ENCODE peak calls at places on chromosome 22, in five cellular contexts. S, V, N, E and C are unnamed samples.
A peak's percentile ranks its signal among the peaks of the same experiment; 100 is the strongest.

GRCh38 chr22:24060375-24060788 is 49.3 kb downstream of the CABIN1 start:
- DNase-seq in N (peak; percentile 96), V (no peak), E (no peak), S (no peak), C (peak; percentile 88)

GRCh38 chr22:49308300-49308699 is 519.4 kb downstream of the BRD1 start:
- DNase-seq in S (no peak), N (no peak), V (peak; percentile 25), E (peak; percentile 6), C (no peak)

GRCh38 chr22:34847072-34847471 is 218.9 kb upstream of the ISX start:
- DNase-seq in N (no peak), E (no peak), S (no peak), V (no peak), C (no peak)

GRCh38 chr22:22513619-22514018 is 5.1 kb upstream of the ZNF280B start:
- DNase-seq in S (no peak), E (no peak), V (no peak), N (no peak), C (no peak)

GRCh38 chr22:32477608-32478007 is 3.0 kb downstream of the FBXO7 start:
- DNase-seq in E (no peak), V (no peak), N (no peak), S (no peak), C (no peak)

GRCh38 chr22:23245045-23245798 is 64.9 kb downstream of the BCR start:
- DNase-seq in E (peak; percentile 41), N (peak; percentile 22), S (no peak), V (no peak), C (peak; percentile 82)

GRCh38 chr22:44667829-44668189 is 34.2 kb upstream of the PRR5 start:
- DNase-seq in V (no peak), S (no peak), E (peak; percentile 16), N (no peak), C (no peak)

GRCh38 chr22:43921361-43921760 is 2.2 kb upstream of the PNPLA3 start:
- DNase-seq in V (no peak), E (no peak), S (peak; percentile 52), N (peak; percentile 75), C (peak; percentile 87)

GRCh38 chr22:47783433-47784366 is 1021.2 kb downstream of the TBC1D22A start:
- DNase-seq in E (no peak), V (no peak), N (no peak), S (no peak), C (no peak)

GRCh38 chr22:21622624-21623401 is 7.0 kb downstream of the YDJC start:
- DNase-seq in N (no peak), S (no peak), E (no peak), V (no peak), C (no peak)

GRCh38 chr22:49686495-49687219 is 141.0 kb downstream of the BRD1 start:
- DNase-seq in N (no peak), S (no peak), V (no peak), E (no peak), C (no peak)

GRCh38 chr22:42342426-42343135 is 72.1 kb upstream of the TCF20 start:
- DNase-seq in V (no peak), N (no peak), E (no peak), S (no peak), C (no peak)

GRCh38 chr22:42280836-42281235 is 10.4 kb upstream of the TCF20 start:
- DNase-seq in E (peak; percentile 32), N (no peak), S (no peak), V (no peak), C (no peak)

GRCh38 chr22:34111210-34111824 is 191.0 kb upstream of the LARGE1 start:
- DNase-seq in E (no peak), V (no peak), S (no peak), N (peak; percentile 40), C (no peak)

GRCh38 chr22:35634015-35634414 is 14.2 kb upstream of the APOL6 start:
- DNase-seq in E (no peak), S (no peak), N (no peak), V (no peak), C (no peak)

GRCh38 chr22:49573109-49573765 is 254.4 kb downstream of the BRD1 start:
- DNase-seq in E (peak; percentile 35), V (peak; percentile 75), N (no peak), S (no peak), C (no peak)

GRCh38 chr22:49091917-49092545 is 735.6 kb downstream of the BRD1 start:
- DNase-seq in S (no peak), V (no peak), E (peak; percentile 31), N (no peak), C (no peak)

GRCh38 chr22:50083462-50084081 is 1.7 kb downstream of the MLC1 start:
- DNase-seq in S (no peak), E (no peak), V (no peak), N (no peak), C (no peak)

GRCh38 chr22:50218153-50218995 is 17.6 kb downstream of the SELENOO start:
- DNase-seq in V (no peak), N (no peak), S (no peak), E (peak; percentile 63), C (no peak)

GRCh38 chr22:46547179-46547882 is 9.9 kb upstream of the CELSR1 start:
- DNase-seq in N (peak; percentile 70), V (no peak), S (no peak), E (peak; percentile 66), C (peak; percentile 91)

GRCh38 chr22:39532215-39533071 is at the start of gene RPS19BP1:
- DNase-seq in E (peak; percentile 100), S (peak; percentile 99), V (peak; percentile 99), N (peak; percentile 99), C (peak; percentile 98)

GRCh38 chr22:32985899-32986772 is 72.0 kb downstream of the SYN3 start:
- DNase-seq in E (no peak), V (no peak), N (peak; percentile 78), S (peak; percentile 57), C (peak; percentile 73)

GRCh38 chr22:41857160-41857859 is 24.4 kb downstream of the SREBF2 start:
- DNase-seq in N (peak; percentile 75), V (no peak), S (peak; percentile 65), E (no peak), C (peak; percentile 61)

GRCh38 chr22:49608228-49608627 is 219.4 kb downstream of the BRD1 start:
- DNase-seq in V (no peak), E (no peak), N (no peak), S (no peak), C (no peak)

GRCh38 chr22:48493733-48494132 is 1333.9 kb downstream of the BRD1 start:
- DNase-seq in N (no peak), V (no peak), E (peak; percentile 6), S (no peak), C (no peak)

GRCh38 chr22:41831383-41831782 is 1.5 kb upstream of the SREBF2 start:
- DNase-seq in V (no peak), S (no peak), N (peak; percentile 26), E (no peak), C (no peak)

DNA sequence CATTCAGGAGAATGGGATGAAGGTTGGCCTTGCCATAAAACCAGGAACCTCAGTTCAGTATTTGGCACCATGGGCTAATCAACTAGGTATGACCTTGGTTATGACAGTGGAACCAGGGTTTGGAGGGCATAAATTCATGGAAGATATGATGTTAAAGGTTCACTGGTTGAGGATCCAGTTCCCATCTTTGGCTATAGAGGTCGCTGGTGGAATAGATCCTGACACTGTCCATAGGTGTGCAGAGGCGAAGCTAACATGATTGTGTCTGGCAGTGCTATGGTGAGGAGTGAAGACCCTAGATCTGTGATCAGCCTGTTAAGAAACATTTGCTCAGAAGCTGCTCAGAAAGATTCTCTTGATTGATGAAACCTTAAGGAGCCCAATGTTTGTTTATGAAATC is 5.7 kb downstream of the NF2 start:
- DNase-seq in N (no peak), E (no peak), V (no peak), S (no peak), C (no peak)
- TF ChIP-seq CTCF in N (peak; percentile 41), E (no peak), V (peak; percentile 18), S (peak; percentile 43), C (peak; percentile 57)

GRCh38 chr22:27990451-27990840 is 71.4 kb upstream of the PITPNB start:
- DNase-seq in V (peak; percentile 76), E (no peak), S (no peak), N (no peak), C (no peak)

GRCh38 chr22:27991586-27992293 is 72.7 kb upstream of the PITPNB start:
- DNase-seq in S (no peak), E (no peak), V (no peak), N (no peak), C (no peak)

GRCh38 chr22:27992294-27993165 is 73.5 kb upstream of the PITPNB start:
- DNase-seq in N (no peak), V (peak; percentile 72), S (no peak), E (no peak), C (no peak)

GRCh38 chr22:27989758-27990450 is 70.8 kb upstream of the PITPNB start:
- DNase-seq in N (no peak), V (peak; percentile 70), E (no peak), S (no peak), C (no peak)

DNA sequence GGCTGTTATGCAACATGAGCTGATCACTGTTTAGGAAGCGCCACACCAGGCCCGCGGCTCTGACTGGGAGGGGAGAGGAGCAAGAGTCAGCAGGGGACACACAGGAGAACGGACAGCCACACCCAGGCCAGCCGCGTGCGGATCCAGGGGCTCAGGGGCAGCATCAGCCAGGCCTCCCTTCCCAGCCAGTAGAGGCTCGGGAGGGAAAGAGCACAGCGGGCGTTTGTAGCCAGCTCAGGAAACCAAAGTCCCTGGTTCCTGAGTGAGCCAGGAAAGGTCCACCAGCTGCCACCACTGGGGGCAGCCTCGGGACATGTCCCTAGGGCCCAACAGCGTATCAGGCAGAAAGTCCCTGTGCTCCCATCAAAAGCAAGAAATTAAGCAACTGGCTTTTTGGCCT is 71.8 kb upstream of the PITPNB start:
- DNase-seq in E (peak; percentile 90), V (peak; percentile 88), N (peak; percentile 68), S (peak; percentile 32), C (no peak)
- TF ChIP-seq CTCF in E (peak; percentile 41), V (peak; percentile 63), N (peak; percentile 68), S (peak; percentile 67), C (peak; percentile 59)

DNA sequence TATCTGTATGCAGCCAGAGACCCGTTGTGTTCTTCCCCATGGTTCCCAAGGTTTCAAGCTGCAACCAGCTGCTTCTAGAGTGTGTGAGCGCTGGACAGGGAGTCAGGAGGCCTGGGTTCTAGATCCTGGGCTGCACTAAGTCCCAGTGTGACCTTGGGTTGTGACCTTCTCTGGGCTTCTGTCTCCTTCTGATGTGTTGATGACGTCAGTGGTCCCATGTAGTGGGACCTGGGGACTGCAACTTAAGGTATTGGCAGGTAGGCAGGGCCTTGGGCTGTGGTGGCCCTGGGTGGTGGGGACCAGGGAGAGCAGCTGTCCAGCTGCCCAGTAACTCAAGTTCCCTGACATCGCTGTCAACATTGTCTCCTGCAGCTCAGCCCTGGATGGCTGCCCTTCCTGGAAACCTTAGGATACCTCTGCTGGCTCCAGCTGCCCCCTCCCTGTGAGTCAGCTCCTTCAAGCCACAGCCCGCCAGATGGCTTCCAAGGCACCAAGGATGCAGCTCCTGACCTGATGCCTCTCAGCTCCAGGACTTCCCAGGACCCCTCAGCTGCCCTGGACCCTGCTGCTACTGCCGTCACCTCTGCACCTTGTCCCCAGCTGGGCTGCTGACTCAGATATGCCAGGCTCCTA is 1.3 kb upstream of the PVALB start:
- DNase-seq in N (no peak), V (no peak), S (no peak), E (no peak), C (no peak)
- TF ChIP-seq CTCF in N (no peak), V (no peak), S (no peak), E (no peak), C (no peak)

DNA sequence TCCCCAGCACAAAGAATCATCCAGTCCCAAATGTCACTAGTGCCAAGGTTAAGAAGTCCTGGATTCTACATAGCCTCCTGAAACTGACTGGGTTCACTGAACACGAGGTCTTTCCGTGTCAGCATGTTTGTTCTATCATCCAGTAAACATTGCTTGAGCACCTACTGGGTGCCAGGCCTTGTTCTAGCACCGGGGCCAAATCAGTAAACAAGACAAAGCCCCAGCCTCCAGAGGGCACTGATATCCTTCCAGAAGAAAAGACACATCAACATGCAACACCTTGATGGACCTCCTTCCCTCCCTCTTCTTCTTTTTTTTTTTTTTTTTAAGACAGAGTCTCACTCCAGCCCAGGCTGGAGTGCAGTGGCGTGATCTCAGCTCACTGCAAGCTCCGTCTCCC is 26.9 kb downstream of the TPST2 start:
- DNase-seq in S (no peak), E (no peak), V (no peak), N (no peak), C (no peak)
- TF ChIP-seq CTCF in S (no peak), E (no peak), V (no peak), N (no peak), C (peak; percentile 11)